ENCODE peak calls at places on chromosomes 6 and 20, in seven cellular contexts. Q is mesenchymal stem cell, T is IMR-90, B is H1, G is H9, Y is mesendoderm, U is trophoblast cell. J is an unnamed sample. For H3K4me1, the result is how much of the 10 kb centered on the place peaks cover.

GRCh38 chr6:143843689-143844405 is 709 bp downstream of the LTV1 start:
- DNase-seq in G (no peak), Q (peak), T (peak), U (no peak), Y (peak), B (no peak), J (no peak)

GRCh38 chr6:74581681-74582080 is 624.2 kb downstream of the COL12A1 start:
- DNase-seq in Q (no peak), B (no peak), U (no peak), T (no peak), Y (no peak), G (no peak), J (no peak)

GRCh38 chr6:140566706-140567330 is 1192.4 kb upstream of the CITED2 start:
- DNase-seq in T (peak), Y (peak), B (no peak), Q (peak), G (no peak), U (no peak), J (no peak)

GRCh38 chr6:14544689-14545088 is 427.1 kb downstream of the CD83 start:
- DNase-seq in Y (peak), U (no peak), G (no peak), T (no peak), Q (no peak), B (no peak), J (no peak)

GRCh38 chr6:27168108-27168507 is 79.4 kb upstream of the PRSS16 start:
- DNase-seq in Y (no peak), B (no peak), T (peak), Q (peak), U (no peak), G (no peak), J (no peak)

GRCh38 chr20:9945406-9945805 is 89.4 kb upstream of the ANKEF1 start:
- DNase-seq in B (no peak), Q (peak), Y (no peak), G (no peak), U (no peak), T (peak), J (peak)

GRCh38 chr6:131122516-131122915 is 12.8 kb upstream of the AKAP7 start:
- DNase-seq in Y (no peak), U (no peak), G (no peak), T (no peak), Q (no peak), B (no peak), J (no peak)

GRCh38 chr6:110609101-110609500 is 132.7 kb upstream of the SLC22A16 start:
- DNase-seq in Q (no peak), U (no peak), G (no peak), B (no peak), Y (no peak), T (peak), J (no peak)

GRCh38 chr20:12019677-12020076 is 102.0 kb downstream of the BTBD3 start:
- DNase-seq in Q (no peak), B (no peak), U (no peak), G (no peak), T (no peak), Y (no peak), J (no peak)

GRCh38 chr6:75118925-75119515 is 86.8 kb downstream of the COL12A1 start:
- DNase-seq in Y (peak), G (no peak), Q (no peak), B (no peak), T (no peak), U (peak), J (no peak)

GRCh38 chr6:36340671-36341454 is 4.2 kb upstream of the BNIP5 start:
- DNase-seq in B (no peak), Y (peak), G (peak), Q (peak), U (peak), T (peak), J (peak)

GRCh38 chr6:17705778-17706579 is 746 bp downstream of the NUP153 start:
- DNase-seq in U (peak), T (peak), B (no peak), G (peak), Q (peak), Y (peak), J (peak)

GRCh38 chr6:141598487-141598886 is 534.2 kb upstream of the GJE1 start:
- DNase-seq in U (no peak), B (no peak), Q (peak), T (peak), G (no peak), Y (no peak), J (no peak)

GRCh38 chr6:89375902-89376301 is 23.4 kb upstream of the UBE2J1 start:
- DNase-seq in Q (no peak), B (no peak), U (no peak), G (no peak), T (no peak), Y (no peak), J (no peak)

GRCh38 chr20:4084721-4085120 is 69.4 kb upstream of the RNF24 start:
- DNase-seq in G (no peak), Q (no peak), B (no peak), U (no peak), Y (no peak), T (no peak), J (no peak)

GRCh38 chr6:157809613-157810012 is 13.4 kb upstream of the SNX9 start:
- DNase-seq in B (no peak), Q (no peak), U (no peak), T (no peak), G (no peak), Y (no peak), J (no peak)

GRCh38 chr6:98416027-98416426 is 418.3 kb upstream of the POU3F2 start:
- DNase-seq in G (no peak), U (no peak), Y (no peak), T (no peak), B (no peak), Q (no peak), J (no peak)

GRCh38 chr6:17867880-17868279 is 119.6 kb downstream of the KIF13A start:
- DNase-seq in G (no peak), Y (no peak), T (peak), B (no peak), Q (peak), U (no peak), J (no peak)

GRCh38 chr6:90217621-90218496 is 78.8 kb downstream of the BACH2 start:
- DNase-seq in Q (no peak), G (no peak), U (peak), T (no peak), B (peak), Y (no peak), J (no peak)

GRCh38 chr6:105397987-105398386 is 4.9 kb downstream of the PREP start:
- DNase-seq in U (no peak), B (no peak), T (no peak), G (no peak), Y (peak), Q (no peak), J (peak)

GRCh38 chr6:105402090-105402980 is 547 bp downstream of the PREP start:
- DNase-seq in G (peak), U (no peak), B (no peak), T (peak), Q (peak), Y (peak), J (peak)

GRCh38 chr6:105398859-105399258 is 4.0 kb downstream of the PREP start:
- DNase-seq in T (no peak), U (no peak), G (no peak), Q (no peak), B (no peak), Y (no peak), J (no peak)

GRCh38 chr6:105401247-105402089 is 1.4 kb downstream of the PREP start:
- DNase-seq in Y (no peak), G (no peak), Q (no peak), U (no peak), B (no peak), T (peak), J (no peak)

GRCh38 chr6:105400501-105400900 is 2.4 kb downstream of the PREP start:
- DNase-seq in Y (peak), U (no peak), T (no peak), B (no peak), G (no peak), Q (no peak), J (no peak)
- H3K4me2 ChIP-seq in Y (no peak), U (no peak), T (no peak), B (peak), G (no peak), Q (no peak), J (no peak)

GRCh38 chr20:18331694-18332093 is 43.4 kb downstream of the ZNF133 start:
- DNase-seq in G (no peak), T (no peak), U (no peak), Y (no peak), Q (no peak), B (no peak), J (no peak)
- H3K18ac ChIP-seq in G (no peak), T (no peak), U (no peak), Y (no peak), Q (no peak), B (no peak), J (no peak)

DNA sequence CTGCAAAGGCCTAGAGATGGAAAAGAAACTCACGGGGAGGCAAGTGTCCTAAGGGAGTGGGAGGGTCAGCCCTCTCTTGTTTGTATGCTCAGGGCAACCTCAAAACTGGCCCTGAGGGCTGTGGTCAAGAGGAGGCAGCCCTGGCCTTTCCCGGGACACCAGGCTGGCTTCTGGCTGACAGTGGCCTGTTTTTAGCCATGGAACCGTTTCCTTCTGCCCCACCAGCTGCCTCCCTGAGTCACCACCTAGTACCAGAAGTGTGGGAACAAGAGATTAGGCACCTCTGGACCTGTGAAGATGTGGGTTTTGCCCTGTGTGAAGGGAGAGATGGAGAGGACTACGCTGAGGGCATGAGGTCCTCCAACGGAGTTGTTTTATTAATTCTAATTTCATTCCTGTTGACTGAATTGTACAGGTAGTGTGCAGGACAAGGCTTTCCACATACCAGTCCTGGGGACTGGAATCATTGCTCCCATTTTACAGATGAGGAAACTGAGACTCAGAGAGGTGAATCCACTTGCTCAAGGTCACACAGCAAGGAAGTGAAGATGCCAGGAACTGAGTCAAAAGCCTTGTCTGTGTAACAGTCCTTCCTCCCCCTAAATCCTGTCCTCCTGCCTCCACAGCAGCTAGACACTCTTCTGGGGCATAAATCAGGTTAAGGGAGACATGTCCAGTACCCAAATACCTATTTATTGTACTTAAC is 5.5 kb downstream of the FOXS1 start:
- DNase-seq in Y (no peak), B (no peak), T (no peak), Q (peak), U (no peak), G (no peak), J (no peak)
- H3K4me1 ChIP-seq in Y (under half), B (under half), T (under half), Q (half or more), U (under half), G (under half), J (half or more)

DNA sequence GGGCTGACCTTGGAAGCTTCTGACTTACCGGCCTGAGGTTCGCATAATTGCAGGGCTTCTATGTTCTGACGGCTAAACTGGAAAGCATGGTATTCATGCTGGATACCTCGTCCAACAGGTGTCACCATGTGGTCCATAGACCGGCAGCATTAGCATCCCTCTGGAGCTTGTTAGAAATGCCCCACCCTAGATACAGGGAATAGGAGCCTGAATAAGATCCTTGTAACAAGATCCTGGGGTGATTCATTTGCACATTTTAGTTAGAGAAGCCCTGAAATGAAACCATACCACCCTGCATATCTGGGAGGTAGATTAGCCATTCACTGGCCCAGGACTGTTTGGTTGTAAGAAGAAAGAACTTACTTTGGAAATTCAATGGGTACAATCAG is 77.7 kb downstream of the TMEM170B start:
- DNase-seq in Y (no peak), Q (peak), T (peak), G (no peak), B (no peak), U (no peak), J (no peak)
- H3K4me2 ChIP-seq in Y (no peak), Q (no peak), T (no peak), G (no peak), B (no peak), U (no peak), J (no peak)

DNA sequence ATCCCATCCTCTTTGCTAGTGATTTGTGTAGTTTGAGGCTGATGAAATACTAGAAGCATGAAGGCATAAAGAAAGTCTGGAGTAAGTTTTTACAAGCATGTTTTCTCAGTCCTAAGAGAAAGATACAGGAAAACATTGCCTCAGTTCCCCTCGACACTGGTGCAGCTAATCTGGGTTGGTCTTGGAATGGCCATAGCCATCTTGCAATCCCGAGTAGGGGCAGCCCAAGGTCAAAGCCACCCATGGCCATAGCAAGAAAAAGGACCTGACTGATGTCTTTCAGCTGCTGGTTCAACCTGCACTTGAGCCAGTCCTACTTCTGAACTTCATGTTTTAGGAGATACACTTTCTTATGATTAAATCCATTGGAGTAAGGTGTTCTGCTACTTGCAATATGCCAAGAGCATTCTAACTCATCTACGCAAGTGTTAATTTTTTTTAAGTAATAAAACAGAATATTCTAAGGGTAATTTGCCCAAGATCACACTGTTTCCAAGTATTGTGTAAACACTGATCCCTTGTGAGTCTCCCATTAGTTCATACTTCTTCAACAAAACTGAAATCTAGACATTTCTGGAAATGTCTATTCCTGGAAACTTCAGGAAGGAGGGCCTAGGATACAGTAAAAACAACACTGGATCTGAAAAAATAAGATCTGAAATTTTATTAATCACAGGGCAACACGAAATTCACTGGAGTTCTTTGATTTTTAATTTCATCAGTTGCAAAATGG is 108.9 kb downstream of the MAP3K5 start:
- DNase-seq in G (no peak), Y (no peak), U (no peak), B (no peak), Q (no peak), T (no peak), J (no peak)
- H3K18ac ChIP-seq in G (no peak), Y (no peak), U (no peak), B (no peak), Q (no peak), T (no peak), J (no peak)

GRCh38 chr6:129672883-129673631 is 36.9 kb downstream of the ARHGAP18 start:
- DNase-seq in G (no peak), T (peak), Q (peak), Y (peak), B (no peak), U (no peak), J (no peak)

GRCh38 chr6:129677634-129678325 is 32.2 kb downstream of the ARHGAP18 start:
- DNase-seq in U (no peak), T (peak), G (no peak), B (no peak), Y (no peak), Q (peak), J (no peak)

GRCh38 chr6:129678463-129678862 is 31.5 kb downstream of the ARHGAP18 start:
- DNase-seq in Q (no peak), U (no peak), Y (no peak), T (no peak), B (no peak), G (no peak), J (no peak)

GRCh38 chr6:129673758-129674157 is 36.2 kb downstream of the ARHGAP18 start:
- DNase-seq in B (no peak), Q (no peak), U (no peak), T (no peak), G (no peak), Y (no peak), J (no peak)

DNA sequence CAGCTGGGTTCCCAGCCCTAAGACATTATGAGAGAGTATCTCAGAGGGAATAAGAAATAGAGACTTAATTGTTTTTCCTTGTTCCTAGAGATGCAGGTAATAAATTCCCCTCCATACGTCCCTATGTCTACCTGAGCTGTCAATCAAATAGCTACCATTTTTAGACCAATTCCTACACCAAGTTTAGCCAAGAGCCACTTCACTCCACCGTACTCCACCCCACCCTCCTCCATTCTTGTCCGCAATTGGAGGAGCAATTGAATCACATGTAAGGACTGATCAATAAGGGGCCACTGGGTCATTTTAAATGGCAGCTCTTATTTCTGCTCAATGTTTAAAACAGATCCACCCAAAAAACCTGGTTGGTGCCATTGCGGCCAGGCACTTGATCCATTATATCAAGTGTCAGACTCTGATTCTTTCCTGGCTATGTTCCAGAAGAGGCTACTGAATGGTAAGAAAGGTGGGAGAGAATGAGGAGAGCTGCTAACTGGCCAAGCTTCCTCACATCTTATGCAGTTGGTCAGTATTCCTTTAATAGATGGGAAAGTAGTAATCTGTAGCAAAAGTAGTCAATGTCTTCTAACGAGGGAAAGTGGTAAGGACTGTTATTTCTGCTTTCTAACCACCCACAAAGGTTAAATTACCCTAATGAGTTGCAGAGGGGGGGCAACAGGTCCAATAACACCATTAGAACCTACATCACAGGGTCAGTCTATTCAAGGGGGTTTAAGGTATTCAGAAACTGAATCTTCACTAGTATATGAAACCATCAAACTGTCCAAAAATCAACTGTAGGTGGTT is 34.1 kb downstream of the ARHGAP18 start:
- DNase-seq in T (no peak), B (no peak), U (no peak), G (no peak), Q (no peak), Y (no peak), J (no peak)
- H3K4me1 ChIP-seq in T (under half), B (under half), U (under half), G (under half), Q (under half), Y (under half), J (under half)

DNA sequence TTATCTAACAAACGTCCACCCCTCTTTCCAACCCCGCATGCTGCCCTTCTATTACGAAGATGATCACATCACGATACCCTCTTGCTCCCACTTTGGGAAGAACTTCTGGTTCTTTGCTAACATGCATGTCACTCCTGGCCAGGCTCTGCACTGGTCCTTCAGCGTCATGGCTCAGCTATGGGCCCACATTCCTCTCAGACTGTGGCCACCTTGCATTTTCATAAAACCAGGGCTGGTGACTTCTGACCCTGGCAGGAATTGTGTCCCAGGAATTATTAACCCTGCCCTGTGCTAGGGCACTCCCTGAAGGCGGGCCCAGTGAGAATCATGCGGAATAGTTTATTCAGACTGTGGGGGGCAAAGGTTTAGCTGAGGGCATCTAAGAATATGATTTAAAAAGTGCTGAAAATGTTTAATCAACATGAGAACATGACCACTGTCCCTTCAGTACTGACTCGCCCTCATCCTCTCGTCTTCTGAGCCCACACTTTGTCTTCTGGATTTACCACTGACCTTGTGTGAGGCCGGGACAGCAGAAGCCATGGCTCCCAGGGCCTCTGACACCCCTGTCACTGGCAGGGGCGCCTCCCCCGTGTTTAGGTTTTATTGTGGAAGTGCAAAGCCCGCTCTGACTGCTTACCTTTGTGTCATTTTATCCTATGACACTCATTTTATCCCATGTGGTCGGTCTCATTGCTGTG is 38.1 kb upstream of the THBS2 start:
- DNase-seq in Q (no peak), T (no peak), G (no peak), Y (no peak), B (no peak), U (peak), J (no peak)
- H3K4me2 ChIP-seq in Q (no peak), T (peak), G (no peak), Y (no peak), B (no peak), U (no peak), J (no peak)

GRCh38 chr6:87012035-87012434 is 74.7 kb downstream of the HTR1E start:
- DNase-seq in G (no peak), Q (no peak), U (no peak), T (no peak), B (no peak), Y (no peak), J (no peak)

GRCh38 chr6:87016772-87017171 is 78.1 kb downstream of the CGA start:
- DNase-seq in U (no peak), Y (no peak), B (no peak), G (no peak), Q (no peak), T (no peak), J (no peak)

GRCh38 chr6:87012743-87013142 is 75.4 kb downstream of the HTR1E start:
- DNase-seq in B (no peak), T (no peak), G (no peak), U (no peak), Y (no peak), Q (no peak), J (no peak)
- H3K18ac ChIP-seq in B (no peak), T (no peak), G (no peak), U (no peak), Y (no peak), Q (no peak), J (no peak)